ENCODE peak calls at places on chromosomes 16 and 17, in five cellular contexts. O is K562, Z is HepG2, B is GM12878, M is H1. F is an unnamed sample.

GRCh38 chr16:4414187-4414909 is 2.0 kb downstream of the CORO7 start:
- DNase-seq in O (no peak), Z (no peak), B (peak; percentile 98), M (no peak), F (peak; percentile 89)

GRCh38 chr16:9372934-9373890 is 281.8 kb downstream of the HAPSTR1 start:
- DNase-seq in O (no peak), Z (no peak), B (no peak), M (no peak), F (no peak)

GRCh38 chr16:54347961-54348360 is 61.4 kb upstream of the IRX3 start:
- DNase-seq in O (no peak), Z (no peak), B (no peak), M (no peak), F (no peak)

GRCh38 chr17:16521070-16521727 is 29.2 kb upstream of the LRRC75A start:
- DNase-seq in O (peak; percentile 82), Z (peak; percentile 87), B (peak; percentile 39), M (peak; percentile 69), F (peak; percentile 62)

GRCh38 chr16:85098565-85098964 is 13.7 kb downstream of the CIBAR2 start:
- DNase-seq in O (peak; percentile 29), Z (no peak), B (no peak), M (no peak), F (no peak)

GRCh38 chr16:27461483-27462171 is 59.7 kb downstream of the IL21R start:
- DNase-seq in O (no peak), Z (no peak), B (no peak), M (no peak), F (no peak)

GRCh38 chr17:79114455-79115301 is 40.1 kb downstream of the ENGASE start:
- DNase-seq in O (no peak), Z (no peak), B (no peak), M (no peak), F (no peak)

GRCh38 chr17:74987909-74988711 is 678 bp downstream of the CDR2L start:
- DNase-seq in O (peak; percentile 78), Z (no peak), B (no peak), M (peak; percentile 81), F (no peak)

GRCh38 chr17:57296231-57296630 is 39.9 kb downstream of the MSI2 start:
- DNase-seq in O (no peak), Z (no peak), B (no peak), M (no peak), F (no peak)

GRCh38 chr17:78493455-78494188 is 83.6 kb downstream of the DNAH17 start:
- DNase-seq in O (no peak), Z (peak; percentile 55), B (no peak), M (no peak), F (no peak)

GRCh38 chr17:38871247-38871991 is 1.6 kb downstream of the LASP1 start:
- DNase-seq in O (peak; percentile 97), Z (peak; percentile 98), B (peak; percentile 45), M (no peak), F (no peak)

GRCh38 chr16:26952411-26952810 is 114.3 kb upstream of the C16orf82 start:
- DNase-seq in O (no peak), Z (no peak), B (no peak), M (no peak), F (no peak)

GRCh38 chr17:82243648-82244412 is 15.0 kb downstream of the SLC16A3 start:
- DNase-seq in O (no peak), Z (no peak), B (no peak), M (no peak), F (no peak)

GRCh38 chr17:19361326-19361725 is 1.2 kb downstream of the B9D1 start:
- DNase-seq in O (peak; percentile 33), Z (no peak), B (no peak), M (no peak), F (no peak)

GRCh38 chr17:79937981-79938695 is 97.5 kb downstream of the TBC1D16 start:
- DNase-seq in O (no peak), Z (no peak), B (no peak), M (no peak), F (no peak)

GRCh38 chr17:55693244-55694216 is 29.1 kb downstream of the TMEM100 start:
- DNase-seq in O (no peak), Z (no peak), B (no peak), M (no peak), F (no peak)

GRCh38 chr16:57727610-57728009 is 8.0 kb upstream of the KATNB1 start:
- DNase-seq in O (no peak), Z (no peak), B (no peak), M (no peak), F (no peak)

GRCh38 chr16:75087040-75087979 is 29.3 kb downstream of the LDHD start:
- DNase-seq in O (peak; percentile 85), Z (peak; percentile 60), B (no peak), M (no peak), F (no peak)

GRCh38 chr17:77814091-77814772 is 144.3 kb upstream of the TNRC6C start:
- DNase-seq in O (no peak), Z (no peak), B (no peak), M (no peak), F (no peak)

GRCh38 chr17:81332949-81333570 is 38.0 kb upstream of the SLC38A10 start:
- DNase-seq in O (no peak), Z (no peak), B (no peak), M (no peak), F (no peak)

GRCh38 chr17:78878261-78878660 is 24.7 kb downstream of the CEP295NL start:
- DNase-seq in O (no peak), Z (no peak), B (no peak), M (no peak), F (no peak)

GRCh38 chr17:78940708-78941107 is 15.5 kb upstream of the TIMP2 start:
- DNase-seq in O (no peak), Z (peak; percentile 50), B (no peak), M (peak; percentile 63), F (no peak)

GRCh38 chr17:2995362-2995761 is 68.0 kb downstream of the OR1D5 start:
- DNase-seq in O (no peak), Z (no peak), B (no peak), M (no peak), F (no peak)

GRCh38 chr16:4968879-4969278 is 10.7 kb downstream of the SEC14L5 start:
- DNase-seq in O (no peak), Z (no peak), B (no peak), M (no peak), F (no peak)

GRCh38 chr17:11330871-11331270 is 89.9 kb downstream of the SHISA6 start:
- DNase-seq in O (no peak), Z (no peak), B (no peak), M (peak; percentile 62), F (no peak)

GRCh38 chr17:51231999-51232398 is 27.9 kb downstream of the MBTD1 start:
- DNase-seq in O (no peak), Z (no peak), B (no peak), M (no peak), F (no peak)

GRCh38 chr16:1913327-1914083 is 4.7 kb downstream of the HS3ST6 start:
- DNase-seq in O (no peak), Z (no peak), B (no peak), M (no peak), F (no peak)

GRCh38 chr17:77602062-77602746 is 356.3 kb upstream of the TNRC6C start:
- DNase-seq in O (no peak), Z (no peak), B (no peak), M (peak; percentile 38), F (no peak)

GRCh38 chr16:27495191-27495590 is 54.5 kb downstream of the GTF3C1 start:
- DNase-seq in O (no peak), Z (no peak), B (no peak), M (no peak), F (no peak)

GRCh38 chr17:59757881-59758385 is 50.5 kb downstream of the VMP1 start:
- DNase-seq in O (no peak), Z (no peak), B (no peak), M (no peak), F (no peak)

GRCh38 chr17:59754547-59754946 is 47.1 kb downstream of the VMP1 start:
- DNase-seq in O (peak; percentile 46), Z (peak; percentile 95), B (no peak), M (no peak), F (no peak)

GRCh38 chr17:59753522-59754467 is 46.3 kb downstream of the VMP1 start:
- DNase-seq in O (peak; percentile 88), Z (peak; percentile 88), B (peak; percentile 73), M (no peak), F (no peak)

GRCh38 chr17:59757043-59757824 is 49.8 kb downstream of the VMP1 start:
- DNase-seq in O (no peak), Z (no peak), B (no peak), M (no peak), F (no peak)

GRCh38 chr17:59756236-59756818 is 48.9 kb downstream of the VMP1 start:
- DNase-seq in O (no peak), Z (peak; percentile 88), B (no peak), M (no peak), F (no peak)
- TF ChIP-seq POLR2AphosphoS5 in O (no peak), Z (no peak), B (no peak), M (no peak), F (no peak)

DNA sequence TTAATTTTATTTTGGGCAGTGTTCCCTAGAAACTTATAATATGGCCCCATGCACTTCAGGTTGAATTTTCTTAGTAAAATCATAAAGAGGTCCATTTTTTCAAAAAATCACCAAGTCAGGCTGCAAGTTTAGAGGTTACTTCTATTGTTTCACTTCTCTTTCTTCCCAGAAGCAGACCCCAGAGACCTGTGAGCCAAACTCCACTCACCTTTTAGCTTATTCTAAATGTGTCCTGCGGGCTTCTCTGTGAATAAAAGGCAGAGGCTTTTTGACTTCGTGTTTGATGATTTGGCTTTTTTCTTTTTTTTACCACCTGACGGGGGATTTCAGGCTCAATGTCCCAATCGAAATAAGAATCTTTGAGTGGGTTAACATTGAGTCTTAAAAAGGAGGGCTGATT is 7.4 kb downstream of the PRKCB start:
- DNase-seq in O (no peak), Z (no peak), B (no peak), M (no peak), F (no peak)
- TF ChIP-seq TAF1 in O (no peak), Z (no peak), B (no peak), M (no peak), F (no peak)

GRCh38 chr17:731943-732787 is at the start of gene TLCD3A:
- DNase-seq in O (peak; percentile 69), Z (no peak), B (no peak), M (peak; percentile 74), F (peak; percentile 65)
- TF ChIP-seq POLR2A in O (no peak), Z (peak; percentile 46), B (peak; percentile 58), M (peak; percentile 1), F (no peak)

DNA sequence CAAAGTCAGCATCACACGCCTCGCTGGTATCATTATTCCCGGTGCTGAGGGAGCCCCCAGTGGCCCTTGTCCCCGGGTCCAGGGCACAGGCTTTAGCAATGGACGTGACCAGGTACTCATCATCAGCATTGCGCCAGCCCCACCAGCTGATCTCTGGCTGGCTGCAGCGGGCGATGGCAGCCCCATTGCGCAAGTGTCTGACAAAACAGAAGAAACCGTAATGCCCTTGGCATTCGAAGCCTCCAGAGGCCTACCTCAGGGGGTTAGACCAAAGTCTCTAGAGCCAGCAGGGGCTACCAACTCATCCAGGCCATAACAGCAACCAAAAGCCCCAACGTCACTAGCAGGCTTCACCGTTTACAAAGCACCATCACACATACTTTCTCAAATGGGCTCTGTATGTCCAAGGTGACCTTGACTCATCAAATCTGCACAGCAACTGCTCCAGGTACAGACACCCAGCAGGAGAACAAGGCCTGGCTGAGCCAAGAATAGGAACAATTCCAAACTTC is 7.3 kb downstream of the MTMR4 start:
- DNase-seq in O (no peak), Z (peak; percentile 78), B (no peak), M (no peak), F (no peak)
- TF ChIP-seq POLR2AphosphoS5 in O (no peak), Z (no peak), B (no peak), M (no peak), F (no peak)

F was measured in GM12892.